ENCODE peak calls at places on chromosomes 4 and X, in seven cellular contexts. One of them, this sample, is unnamed.

GRCh38 chrX:71581210-71581609 is 3.0 kb downstream of the GCNA start:
- DNase-seq in right lobe of liver: no peak
- DNase-seq in Calu3: no peak
- DNase-seq in AG10803: no peak
- DNase-seq in transverse colon: no peak
- DNase-seq in epithelial cell of esophagus: no peak
- DNase-seq in GM10248: no peak
- DNase-seq in this sample: no peak

GRCh38 chrX:35826503-35826902 is 28.4 kb downstream of the MAGEB16 start:
- DNase-seq in right lobe of liver: no peak
- DNase-seq in Calu3: peak
- DNase-seq in AG10803: no peak
- DNase-seq in transverse colon: no peak
- DNase-seq in epithelial cell of esophagus: peak
- DNase-seq in GM10248: no peak
- DNase-seq in this sample: no peak

GRCh38 chrX:119541188-119541587 is 24.0 kb downstream of the STEEP1 start:
- DNase-seq in right lobe of liver: no peak
- DNase-seq in Calu3: no peak
- DNase-seq in AG10803: peak
- DNase-seq in transverse colon: no peak
- DNase-seq in epithelial cell of esophagus: peak
- DNase-seq in GM10248: no peak
- DNase-seq in this sample: no peak

GRCh38 chrX:1430451-1430850 is 22.3 kb downstream of the ASMTL start:
- DNase-seq in right lobe of liver: no peak
- DNase-seq in Calu3: no peak
- DNase-seq in AG10803: no peak
- DNase-seq in transverse colon: no peak
- DNase-seq in epithelial cell of esophagus: no peak
- DNase-seq in GM10248: no peak
- DNase-seq in this sample: no peak

GRCh38 chr4:157076578-157076947 is 613 bp downstream of the GLRB start:
- DNase-seq in right lobe of liver: no peak
- DNase-seq in Calu3: peak
- DNase-seq in AG10803: no peak
- DNase-seq in transverse colon: no peak
- DNase-seq in epithelial cell of esophagus: peak
- DNase-seq in GM10248: no peak
- DNase-seq in this sample: peak

GRCh38 chrX:19272452-19272851 is 71.3 kb upstream of the PDHA1 start:
- DNase-seq in right lobe of liver: no peak
- DNase-seq in Calu3: no peak
- DNase-seq in AG10803: peak
- DNase-seq in transverse colon: no peak
- DNase-seq in epithelial cell of esophagus: no peak
- DNase-seq in GM10248: no peak
- DNase-seq in this sample: no peak

GRCh38 chrX:133337250-133337649 is 78.0 kb downstream of the GPC4 start:
- DNase-seq in right lobe of liver: no peak
- DNase-seq in Calu3: peak
- DNase-seq in AG10803: no peak
- DNase-seq in transverse colon: peak
- DNase-seq in epithelial cell of esophagus: peak
- DNase-seq in GM10248: no peak
- DNase-seq in this sample: no peak

GRCh38 chr4:98203406-98204235 is 57.6 kb upstream of the RAP1GDS1 start:
- DNase-seq in right lobe of liver: no peak
- DNase-seq in Calu3: no peak
- DNase-seq in AG10803: no peak
- DNase-seq in transverse colon: no peak
- DNase-seq in epithelial cell of esophagus: no peak
- DNase-seq in GM10248: peak
- DNase-seq in this sample: no peak

GRCh38 chr4:76883147-76883546 is 14.8 kb downstream of the SOWAHB start:
- DNase-seq in right lobe of liver: no peak
- DNase-seq in Calu3: no peak
- DNase-seq in AG10803: no peak
- DNase-seq in transverse colon: no peak
- DNase-seq in epithelial cell of esophagus: peak
- DNase-seq in GM10248: no peak
- DNase-seq in this sample: no peak

GRCh38 chrX:68703369-68703768 is 55.9 kb downstream of the STARD8 start:
- DNase-seq in right lobe of liver: no peak
- DNase-seq in Calu3: no peak
- DNase-seq in AG10803: no peak
- DNase-seq in transverse colon: no peak
- DNase-seq in epithelial cell of esophagus: no peak
- DNase-seq in GM10248: no peak
- DNase-seq in this sample: no peak

GRCh38 chr4:101346312-101346561 is 1.1 kb downstream of the PPP3CA start:
- DNase-seq in right lobe of liver: no peak
- DNase-seq in Calu3: no peak
- DNase-seq in AG10803: no peak
- DNase-seq in transverse colon: no peak
- DNase-seq in epithelial cell of esophagus: peak
- DNase-seq in GM10248: peak
- DNase-seq in this sample: no peak

GRCh38 chr4:107988763-107989035 is 990 bp upstream of the HADH start:
- DNase-seq in right lobe of liver: no peak
- DNase-seq in Calu3: peak
- DNase-seq in AG10803: no peak
- DNase-seq in transverse colon: peak
- DNase-seq in epithelial cell of esophagus: no peak
- DNase-seq in GM10248: no peak
- DNase-seq in this sample: no peak

GRCh38 chr4:73499996-73500765 is 18.6 kb downstream of the AFM start:
- DNase-seq in right lobe of liver: no peak
- DNase-seq in Calu3: no peak
- DNase-seq in AG10803: peak
- DNase-seq in transverse colon: no peak
- DNase-seq in epithelial cell of esophagus: no peak
- DNase-seq in GM10248: no peak
- DNase-seq in this sample: no peak

GRCh38 chr4:182246401-182247205 is 3.4 kb downstream of the TENM3 start:
- DNase-seq in right lobe of liver: no peak
- DNase-seq in Calu3: no peak
- DNase-seq in AG10803: no peak
- DNase-seq in transverse colon: no peak
- DNase-seq in epithelial cell of esophagus: peak
- DNase-seq in GM10248: no peak
- DNase-seq in this sample: no peak

GRCh38 chr4:34046580-34046979 is 2197.7 kb downstream of the ARAP2 start:
- DNase-seq in right lobe of liver: no peak
- DNase-seq in Calu3: peak
- DNase-seq in AG10803: peak
- DNase-seq in transverse colon: no peak
- DNase-seq in epithelial cell of esophagus: peak
- DNase-seq in GM10248: no peak
- DNase-seq in this sample: no peak

GRCh38 chr4:41725254-41725653 is 23.3 kb downstream of the PHOX2B start:
- DNase-seq in right lobe of liver: no peak
- DNase-seq in Calu3: no peak
- DNase-seq in AG10803: no peak
- DNase-seq in transverse colon: no peak
- DNase-seq in epithelial cell of esophagus: no peak
- DNase-seq in GM10248: no peak
- DNase-seq in this sample: no peak

GRCh38 chr4:38993683-38994082 is 38.5 kb downstream of the TMEM156 start:
- DNase-seq in right lobe of liver: no peak
- DNase-seq in Calu3: no peak
- DNase-seq in AG10803: no peak
- DNase-seq in transverse colon: no peak
- DNase-seq in epithelial cell of esophagus: no peak
- DNase-seq in GM10248: no peak
- DNase-seq in this sample: no peak
- TF ChIP-seq CTCF in right lobe of liver: peak
- TF ChIP-seq CTCF in Calu3: no peak
- TF ChIP-seq CTCF in AG10803: peak
- TF ChIP-seq CTCF in transverse colon: no peak
- TF ChIP-seq CTCF in epithelial cell of esophagus: no peak
- TF ChIP-seq CTCF in GM10248: no peak
- TF ChIP-seq CTCF in this sample: no peak

GRCh38 chr4:71267244-71267643 is 71.6 kb upstream of the SLC4A4 start:
- DNase-seq in right lobe of liver: no peak
- DNase-seq in Calu3: no peak
- DNase-seq in AG10803: peak
- DNase-seq in transverse colon: no peak
- DNase-seq in epithelial cell of esophagus: no peak
- DNase-seq in GM10248: no peak
- DNase-seq in this sample: no peak

GRCh38 chr4:71269241-71269640 is 69.6 kb upstream of the SLC4A4 start:
- DNase-seq in right lobe of liver: no peak
- DNase-seq in Calu3: no peak
- DNase-seq in AG10803: peak
- DNase-seq in transverse colon: no peak
- DNase-seq in epithelial cell of esophagus: no peak
- DNase-seq in GM10248: no peak
- DNase-seq in this sample: no peak

GRCh38 chr4:71272976-71273375 is 65.8 kb upstream of the SLC4A4 start:
- DNase-seq in right lobe of liver: no peak
- DNase-seq in Calu3: no peak
- DNase-seq in AG10803: no peak
- DNase-seq in transverse colon: no peak
- DNase-seq in epithelial cell of esophagus: no peak
- DNase-seq in GM10248: no peak
- DNase-seq in this sample: no peak

GRCh38 chr4:71268156-71268555 is 70.7 kb upstream of the SLC4A4 start:
- DNase-seq in right lobe of liver: no peak
- DNase-seq in Calu3: no peak
- DNase-seq in AG10803: peak
- DNase-seq in transverse colon: no peak
- DNase-seq in epithelial cell of esophagus: no peak
- DNase-seq in GM10248: no peak
- DNase-seq in this sample: no peak

DNA sequence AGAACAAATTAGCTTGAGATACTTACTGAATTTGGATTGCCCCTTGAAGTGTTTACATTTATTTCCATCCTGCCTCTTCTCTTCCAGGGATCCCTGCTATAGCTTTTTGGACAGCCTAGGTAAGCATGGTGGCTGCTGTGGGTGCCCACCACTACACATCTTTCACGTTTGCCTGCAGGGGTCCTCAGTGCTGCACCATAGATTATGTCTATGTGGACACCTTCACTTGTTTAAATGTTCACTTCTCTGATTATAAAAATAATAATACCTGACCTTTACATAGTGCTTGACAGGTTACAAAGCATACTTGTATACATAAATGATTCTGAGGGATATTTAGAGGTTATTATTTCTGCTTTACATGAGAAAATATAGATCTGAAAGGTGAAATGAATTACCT is 67.9 kb upstream of the SLC4A4 start:
- DNase-seq in right lobe of liver: no peak
- DNase-seq in Calu3: peak
- DNase-seq in AG10803: no peak
- DNase-seq in transverse colon: peak
- DNase-seq in epithelial cell of esophagus: peak
- DNase-seq in GM10248: no peak
- DNase-seq in this sample: peak
- TF ChIP-seq CTCF in right lobe of liver: peak
- TF ChIP-seq CTCF in Calu3: peak
- TF ChIP-seq CTCF in AG10803: peak
- TF ChIP-seq CTCF in transverse colon: peak
- TF ChIP-seq CTCF in epithelial cell of esophagus: no peak
- TF ChIP-seq CTCF in GM10248: peak
- TF ChIP-seq CTCF in this sample: peak

GRCh38 chr4:17763352-17763890 is 18.0 kb downstream of the FAM184B start:
- DNase-seq in right lobe of liver: no peak
- DNase-seq in Calu3: no peak
- DNase-seq in AG10803: no peak
- DNase-seq in transverse colon: no peak
- DNase-seq in epithelial cell of esophagus: no peak
- DNase-seq in GM10248: no peak
- DNase-seq in this sample: no peak

GRCh38 chr4:17761062-17761461 is 20.4 kb downstream of the FAM184B start:
- DNase-seq in right lobe of liver: no peak
- DNase-seq in Calu3: no peak
- DNase-seq in AG10803: no peak
- DNase-seq in transverse colon: no peak
- DNase-seq in epithelial cell of esophagus: no peak
- DNase-seq in GM10248: no peak
- DNase-seq in this sample: no peak

GRCh38 chr4:17763931-17764330 is 17.5 kb downstream of the FAM184B start:
- DNase-seq in right lobe of liver: no peak
- DNase-seq in Calu3: no peak
- DNase-seq in AG10803: no peak
- DNase-seq in transverse colon: no peak
- DNase-seq in epithelial cell of esophagus: no peak
- DNase-seq in GM10248: no peak
- DNase-seq in this sample: no peak

GRCh38 chr4:17760602-17761001 is 20.8 kb downstream of the FAM184B start:
- DNase-seq in right lobe of liver: no peak
- DNase-seq in Calu3: no peak
- DNase-seq in AG10803: no peak
- DNase-seq in transverse colon: no peak
- DNase-seq in epithelial cell of esophagus: no peak
- DNase-seq in GM10248: no peak
- DNase-seq in this sample: no peak

DNA sequence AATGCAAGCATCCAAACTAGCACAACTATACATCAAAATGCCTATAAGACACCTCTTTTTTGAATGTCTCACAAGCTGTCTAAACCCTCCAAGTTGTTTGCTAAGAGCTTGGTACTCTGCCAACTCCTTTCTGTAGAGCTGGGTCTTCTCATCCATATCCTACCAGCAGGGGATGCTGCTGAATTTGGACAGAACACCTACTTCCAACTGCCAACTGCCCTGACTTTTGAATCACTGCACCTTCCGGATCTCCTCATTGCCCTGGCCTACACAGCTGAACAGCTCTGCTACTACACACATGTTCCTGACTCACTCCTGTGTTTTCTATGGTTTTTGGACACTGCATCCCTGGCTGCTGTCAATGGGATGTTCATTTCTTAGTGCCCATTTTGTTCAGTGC is 18.7 kb downstream of the FAM184B start:
- DNase-seq in right lobe of liver: no peak
- DNase-seq in Calu3: no peak
- DNase-seq in AG10803: peak
- DNase-seq in transverse colon: no peak
- DNase-seq in epithelial cell of esophagus: peak
- DNase-seq in GM10248: no peak
- DNase-seq in this sample: no peak
- TF ChIP-seq CTCF in right lobe of liver: no peak
- TF ChIP-seq CTCF in Calu3: no peak
- TF ChIP-seq CTCF in AG10803: peak
- TF ChIP-seq CTCF in transverse colon: no peak
- TF ChIP-seq CTCF in epithelial cell of esophagus: peak
- TF ChIP-seq CTCF in GM10248: no peak
- TF ChIP-seq CTCF in this sample: no peak

DNA sequence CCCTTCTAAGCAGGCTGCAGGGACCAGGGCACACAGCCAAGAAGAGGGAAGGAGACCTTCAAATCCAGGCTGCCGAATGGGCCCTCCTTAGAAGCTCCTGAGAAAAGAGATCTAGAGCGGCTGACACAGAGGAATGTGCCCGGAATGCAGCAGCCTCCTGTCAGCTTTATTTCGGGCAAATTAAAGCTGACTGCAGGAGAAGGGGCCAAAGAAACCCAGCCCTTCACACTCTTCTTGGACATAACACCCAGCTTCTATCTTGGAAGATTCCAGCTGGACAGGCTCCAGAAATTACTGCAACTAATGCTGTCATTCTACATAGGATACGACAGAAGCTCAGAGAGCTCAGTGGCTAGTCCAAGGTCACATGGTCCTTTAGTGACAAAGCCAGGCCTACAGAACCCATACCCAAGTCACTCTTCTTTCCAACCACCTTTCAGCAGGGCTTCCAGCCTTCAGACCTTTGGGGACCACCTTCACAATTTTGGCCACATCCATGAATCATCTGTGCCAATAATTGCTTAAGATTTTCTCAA is 187.6 kb upstream of the NHS start:
- DNase-seq in right lobe of liver: no peak
- DNase-seq in Calu3: no peak
- DNase-seq in AG10803: no peak
- DNase-seq in transverse colon: no peak
- DNase-seq in epithelial cell of esophagus: no peak
- DNase-seq in GM10248: no peak
- DNase-seq in this sample: no peak
- TF ChIP-seq CTCF in right lobe of liver: no peak
- TF ChIP-seq CTCF in Calu3: no peak
- TF ChIP-seq CTCF in AG10803: no peak
- TF ChIP-seq CTCF in transverse colon: no peak
- TF ChIP-seq CTCF in epithelial cell of esophagus: no peak
- TF ChIP-seq CTCF in GM10248: no peak
- TF ChIP-seq CTCF in this sample: no peak

This sample was measured in glutamatergic neuron.